ENCODE peak calls at places on chromosomes 12 and 14, in six cellular contexts. J is stimulated activated CD8-positive, alpha-beta memory T cell treated with anti-CD3 and anti-CD28 coated beads, Interleukin-15, amount 100 ng/mL, for 1 hour; I is aorta; C is neural progenitor cell; H is K562; B is fibroblast of gingiva. Z is an unnamed sample.

GRCh38 chr14:71720978-71721624 is 211.1 kb upstream of the RGS6 start:
- DNase-seq in J (no peak), C (peak; percentile 78), H (peak; percentile 48), B (peak; percentile 68), I (no peak), Z (no peak)

GRCh38 chr12:113086249-113087164 is 30.0 kb downstream of the DTX1 start:
- DNase-seq in B (no peak), C (no peak), I (no peak), H (no peak), J (no peak), Z (peak; percentile 72)

GRCh38 chr14:92348154-92348553 is 25.2 kb downstream of the SLC24A4 start:
- DNase-seq in J (no peak), B (no peak), H (no peak), C (no peak), I (no peak), Z (no peak)

GRCh38 chr12:77679701-77680100 is 151.0 kb upstream of the NAV3 start:
- DNase-seq in C (peak; percentile 17), J (no peak), B (no peak), I (no peak), H (no peak), Z (no peak)

GRCh38 chr12:13004986-13005385 is 4.9 kb upstream of the HEBP1 start:
- DNase-seq in I (no peak), B (no peak), H (no peak), C (no peak), J (no peak), Z (no peak)

GRCh38 chr12:83461326-83461985 is 774.8 kb downstream of the TMTC2 start:
- DNase-seq in I (no peak), C (no peak), J (no peak), H (no peak), B (peak; percentile 16), Z (no peak)

GRCh38 chr14:61322799-61323290 is 1.5 kb downstream of the PRKCH start:
- DNase-seq in C (no peak), B (no peak), J (no peak), H (no peak), I (no peak), Z (peak; percentile 54)

GRCh38 chr12:19946549-19946948 is 421.8 kb upstream of the PDE3A start:
- DNase-seq in C (no peak), J (no peak), H (no peak), B (peak; percentile 94), I (no peak), Z (no peak)

GRCh38 chr14:50045039-50045711 is 71.2 kb downstream of the VCPKMT start:
- DNase-seq in B (peak; percentile 79), I (peak; percentile 90), H (no peak), J (no peak), C (no peak), Z (peak; percentile 55)

GRCh38 chr12:2229661-2230539 is 177.1 kb downstream of the CACNA1C start:
- DNase-seq in C (no peak), J (no peak), H (peak; percentile 17), B (no peak), I (no peak), Z (no peak)

GRCh38 chr14:28911521-28911920 is 144.9 kb downstream of the FOXG1 start:
- DNase-seq in J (no peak), I (no peak), B (no peak), C (no peak), H (no peak), Z (no peak)

Z was measured in NK-92 treated with Interleukin-12 subunit alpha and Interleukin-12 subunit beta, amount 100 ng/mL, for 24 hours.